ENCODE peak calls at places on chromosomes 12 and 14, in seven cellular contexts. E is astrocyte, Z is AG09309, N is mesenchymal stem cell, U is GM12865, P is A549, J is right cardiac atrium. I is an unnamed sample.

GRCh38 chr12:27622436-27623185 is 73.6 kb upstream of the REP15 start:
- DNase-seq in E (peak), Z (no peak), N (no peak), U (no peak), P (no peak), J (no peak), I (no peak)

GRCh38 chr14:64855732-64856527 is 23.8 kb downstream of the SPTB start:
- DNase-seq in E (no peak), Z (no peak), N (no peak), U (no peak), P (no peak), J (no peak), I (no peak)

GRCh38 chr12:89333564-89334252 is 18.6 kb downstream of the DUSP6 start:
- DNase-seq in E (no peak), Z (no peak), N (peak), U (peak), P (no peak), J (no peak), I (peak)

GRCh38 chr12:11998944-11999315 is 71.8 kb upstream of the BCL2L14 start:
- DNase-seq in E (no peak), Z (no peak), N (no peak), U (no peak), P (no peak), J (no peak), I (no peak)

GRCh38 chr12:77995436-77996167 is 164.9 kb downstream of the NAV3 start:
- DNase-seq in E (peak), Z (peak), N (peak), U (peak), P (peak), J (no peak), I (peak)

GRCh38 chr14:105299654-105300541 is 903 bp downstream of the BRF1 start:
- DNase-seq in E (no peak), Z (no peak), N (peak), U (peak), P (no peak), J (peak), I (peak)

GRCh38 chr12:126663304-126664094 is 1598.3 kb downstream of the AACS start:
- DNase-seq in E (no peak), Z (no peak), N (no peak), U (peak), P (peak), J (no peak), I (peak)

GRCh38 chr12:51318846-51319570 is 5.0 kb downstream of the BIN2 start:
- DNase-seq in E (no peak), Z (no peak), N (no peak), U (peak), P (no peak), J (no peak), I (no peak)

GRCh38 chr12:95600567-95600966 is 49.3 kb upstream of the USP44 start:
- DNase-seq in E (no peak), Z (no peak), N (no peak), U (no peak), P (no peak), J (peak), I (no peak)

GRCh38 chr12:4784404-4785054 is 64.3 kb downstream of the GALNT8 start:
- DNase-seq in E (no peak), Z (no peak), N (no peak), U (no peak), P (no peak), J (no peak), I (no peak)

GRCh38 chr14:61101803-61102548 is 120.9 kb downstream of the SLC38A6 start:
- DNase-seq in E (peak), Z (peak), N (peak), U (peak), P (no peak), J (no peak), I (peak)

GRCh38 chr14:97106609-97107008 is 309.4 kb downstream of the VRK1 start:
- DNase-seq in E (no peak), Z (no peak), N (no peak), U (no peak), P (no peak), J (no peak), I (no peak)

GRCh38 chr12:12636641-12637040 is 25.0 kb downstream of the CREBL2 start:
- DNase-seq in E (no peak), Z (no peak), N (no peak), U (peak), P (no peak), J (no peak), I (no peak)

GRCh38 chr14:68215628-68216027 is 396.0 kb downstream of the RAD51B start:
- DNase-seq in E (no peak), Z (no peak), N (no peak), U (peak), P (no peak), J (no peak), I (no peak)

GRCh38 chr12:115267464-115267863 is 583.5 kb upstream of the TBX3 start:
- DNase-seq in E (no peak), Z (no peak), N (no peak), U (no peak), P (no peak), J (peak), I (no peak)

GRCh38 chr12:62625238-62625637 is 158.6 kb downstream of the MON2 start:
- DNase-seq in E (peak), Z (no peak), N (peak), U (no peak), P (no peak), J (peak), I (peak)

GRCh38 chr12:91877461-91878230 is 268.0 kb downstream of the BTG1 start:
- DNase-seq in E (no peak), Z (no peak), N (no peak), U (peak), P (no peak), J (no peak), I (no peak)

GRCh38 chr12:108297895-108298760 is 41.0 kb downstream of the CMKLR1 start:
- DNase-seq in E (no peak), Z (no peak), N (no peak), U (peak), P (no peak), J (no peak), I (no peak)

GRCh38 chr12:116140559-116140958 is 136.9 kb downstream of the MED13L start:
- DNase-seq in E (no peak), Z (no peak), N (no peak), U (no peak), P (no peak), J (no peak), I (no peak)

GRCh38 chr12:11704094-11704493 is 54.6 kb downstream of the ETV6 start:
- DNase-seq in E (no peak), Z (no peak), N (no peak), U (no peak), P (no peak), J (no peak), I (no peak)

GRCh38 chr12:131076277-131076676 is 122.6 kb downstream of the ADGRD1 start:
- DNase-seq in E (no peak), Z (no peak), N (no peak), U (no peak), P (no peak), J (no peak), I (no peak)

GRCh38 chr14:90419200-90419599 is 22.4 kb downstream of the CALM1 start:
- DNase-seq in E (peak), Z (peak), N (peak), U (no peak), P (peak), J (peak), I (peak)

GRCh38 chr12:38906482-38907170 is 1.2 kb upstream of the CPNE8 start:
- DNase-seq in E (peak), Z (peak), N (peak), U (peak), P (peak), J (peak), I (peak)

GRCh38 chr14:34128665-34129064 is 177.8 kb upstream of the EGLN3 start:
- DNase-seq in E (no peak), Z (no peak), N (no peak), U (no peak), P (no peak), J (no peak), I (no peak)

GRCh38 chr14:78606111-78606510 is 435.9 kb downstream of the NRXN3 start:
- DNase-seq in E (peak), Z (peak), N (peak), U (no peak), P (no peak), J (no peak), I (peak)

GRCh38 chr14:70585221-70585620 is 15.2 kb downstream of the MED6 start:
- DNase-seq in E (no peak), Z (no peak), N (no peak), U (no peak), P (no peak), J (no peak), I (peak)

GRCh38 chr12:6828671-6829531 is 694 bp downstream of the P3H3 start:
- DNase-seq in E (peak), Z (no peak), N (no peak), U (no peak), P (no peak), J (no peak), I (peak)

GRCh38 chr12:124506832-124507153 is 60.6 kb downstream of the NCOR2 start:
- DNase-seq in E (no peak), Z (no peak), N (no peak), U (no peak), P (no peak), J (no peak), I (no peak)
- H3K4me3 ChIP-seq in E (no peak), Z (no peak), N (no peak), U (no peak), P (no peak), J (no peak), I (peak)

DNA sequence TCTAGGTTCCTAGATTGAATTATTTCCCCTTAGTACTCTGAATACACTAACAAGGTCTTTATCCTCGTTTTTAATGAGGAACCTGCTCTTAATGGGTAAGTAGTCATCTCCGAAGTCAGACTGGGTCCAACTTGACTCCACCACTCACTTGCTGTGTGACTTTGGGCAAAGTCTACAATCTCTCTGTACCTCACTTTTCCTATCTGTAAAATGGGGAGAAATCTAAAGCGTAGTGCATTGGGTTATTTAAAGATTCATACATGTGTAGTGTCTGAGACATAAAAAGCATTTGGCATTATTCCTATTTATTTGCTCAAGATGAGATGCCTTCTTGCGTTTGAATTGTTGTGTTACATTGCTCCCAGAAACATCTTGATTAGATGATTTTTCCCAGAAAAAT is 51.5 kb downstream of the GTF2A1 start:
- DNase-seq in E (no peak), Z (no peak), N (no peak), U (no peak), P (no peak), J (no peak), I (no peak)
- H3K4me3 ChIP-seq in E (peak), Z (no peak), N (no peak), U (peak), P (peak), J (peak), I (peak)

DNA sequence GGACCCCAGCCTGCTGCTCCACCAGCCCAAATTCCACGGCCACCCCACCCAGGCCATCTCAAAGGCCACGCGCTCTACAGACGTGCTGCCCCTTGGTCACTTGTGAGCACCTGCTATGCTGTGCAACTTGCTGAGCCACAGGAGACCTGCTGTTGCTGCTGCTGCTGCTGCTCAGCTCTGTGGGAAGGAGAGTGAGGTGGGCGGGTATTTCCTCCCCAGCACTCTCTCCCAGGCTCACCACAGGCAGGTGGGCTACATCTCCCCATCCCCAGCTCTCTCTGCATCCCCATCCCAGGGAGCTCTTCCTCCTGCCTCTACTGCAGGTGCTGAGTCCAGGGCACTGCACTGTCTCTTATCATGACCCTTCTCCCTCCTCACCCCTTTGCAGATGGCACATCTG is 306.9 kb downstream of the BCL11B start:
- DNase-seq in E (no peak), Z (no peak), N (no peak), U (no peak), P (no peak), J (no peak), I (no peak)
- H3K4me3 ChIP-seq in E (no peak), Z (no peak), N (no peak), U (no peak), P (no peak), J (no peak), I (no peak)

GRCh38 chr12:63952980-63953379 is 108.5 kb downstream of the SRGAP1 start:
- DNase-seq in E (no peak), Z (no peak), N (no peak), U (no peak), P (no peak), J (no peak), I (no peak)
- H3K4me3 ChIP-seq in E (no peak), Z (no peak), N (no peak), U (no peak), P (no peak), J (no peak), I (no peak)

GRCh38 chr12:32679091-32679909 is at the start of gene DNM1L:
- DNase-seq in E (peak), Z (peak), N (peak), U (peak), P (peak), J (peak), I (peak)

GRCh38 chr12:32686340-32686739 is 7.2 kb downstream of the DNM1L start:
- DNase-seq in E (no peak), Z (no peak), N (no peak), U (no peak), P (no peak), J (no peak), I (no peak)

GRCh38 chr12:32680787-32681186 is 1.7 kb downstream of the DNM1L start:
- DNase-seq in E (no peak), Z (no peak), N (no peak), U (no peak), P (no peak), J (no peak), I (no peak)

GRCh38 chr12:32679910-32680217 is 763 bp downstream of the DNM1L start:
- DNase-seq in E (no peak), Z (no peak), N (no peak), U (no peak), P (no peak), J (no peak), I (no peak)

GRCh38 chr12:32681272-32681671 is 2.2 kb downstream of the DNM1L start:
- DNase-seq in E (no peak), Z (no peak), N (no peak), U (peak), P (no peak), J (no peak), I (no peak)
- H3K4me3 ChIP-seq in E (no peak), Z (no peak), N (no peak), U (peak), P (peak), J (no peak), I (peak)

DNA sequence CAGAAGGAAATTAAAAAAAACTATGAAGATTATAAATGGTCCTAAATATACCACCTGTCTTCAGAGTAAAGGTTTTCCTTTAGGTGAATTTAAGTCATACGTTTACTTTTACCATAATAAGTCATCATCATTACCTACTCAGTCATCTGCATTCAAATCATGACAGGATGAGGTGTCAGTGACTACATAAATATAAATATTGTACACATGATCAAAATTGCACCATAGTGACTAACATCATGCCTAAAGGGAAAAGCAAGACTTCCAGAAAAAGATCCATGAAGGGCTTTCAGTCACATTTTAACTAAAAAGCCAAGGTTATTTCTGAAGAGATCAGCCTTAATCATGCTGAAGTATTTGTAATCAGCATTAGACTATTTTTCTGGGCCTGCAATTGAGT is 759.9 kb upstream of the FLRT2 start:
- DNase-seq in E (no peak), Z (no peak), N (no peak), U (no peak), P (no peak), J (no peak), I (no peak)
- H3K4me3 ChIP-seq in E (no peak), Z (no peak), N (no peak), U (no peak), P (no peak), J (no peak), I (no peak)

GRCh38 chr12:53004178-53004577 is 2.1 kb upstream of the EIF4B start:
- DNase-seq in E (no peak), Z (no peak), N (no peak), U (no peak), P (no peak), J (no peak), I (no peak)
- H3K4me3 ChIP-seq in E (no peak), Z (no peak), N (no peak), U (no peak), P (no peak), J (no peak), I (peak)

DNA sequence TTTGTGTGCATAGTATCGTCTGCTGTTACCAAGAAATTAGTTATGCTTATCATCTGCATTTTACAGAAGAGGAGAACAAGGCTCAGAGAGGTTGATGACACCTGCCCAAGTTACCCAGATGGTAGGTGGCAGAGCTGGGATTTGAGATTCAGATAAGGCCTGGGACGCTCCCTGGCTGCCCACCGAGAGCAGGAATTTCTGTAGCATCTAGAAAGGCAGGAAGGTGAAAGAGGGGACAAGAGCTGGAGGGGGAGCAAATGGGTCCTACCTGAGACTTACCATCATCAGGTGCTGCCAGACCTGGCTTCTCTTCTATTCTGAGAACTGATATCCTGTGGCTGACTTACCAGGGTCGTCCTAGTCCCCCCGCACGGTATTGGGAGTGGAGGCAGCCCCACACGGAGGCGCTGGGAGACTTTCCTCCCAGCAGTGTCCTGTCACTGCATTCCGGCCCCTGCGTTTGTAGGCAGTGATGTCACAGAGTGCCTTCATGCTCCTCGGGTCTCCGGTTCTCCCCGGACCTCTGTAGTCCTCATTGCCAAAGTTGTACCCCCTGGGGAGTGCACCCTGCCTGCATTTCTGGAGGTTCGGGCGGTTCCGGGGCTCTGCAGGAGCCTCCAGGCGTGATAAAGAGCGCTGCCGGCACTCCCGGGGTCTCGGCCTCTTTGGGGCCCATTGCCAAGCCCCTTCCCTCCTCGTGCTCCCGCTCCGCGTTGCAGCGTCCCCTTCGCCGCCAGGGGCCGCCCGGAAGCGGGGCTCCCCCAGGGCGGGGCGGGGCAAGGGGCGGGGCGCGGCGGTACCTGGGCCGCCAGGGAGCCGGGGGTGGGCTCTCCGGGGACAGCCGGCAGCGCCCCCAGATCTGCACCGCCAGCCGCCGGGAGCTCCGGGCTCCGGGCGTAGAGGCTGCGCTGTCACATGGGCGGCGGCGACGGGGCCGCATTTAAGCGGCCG is at the start of gene CABP1:
- DNase-seq in E (no peak), Z (no peak), N (no peak), U (peak), P (peak), J (no peak), I (no peak)
- H3K4me3 ChIP-seq in E (peak), Z (no peak), N (peak), U (peak), P (peak), J (peak), I (peak)